ENCODE peak calls at places on chromosomes 3 and 15, in seven cellular contexts. Z is activated CD4-positive, alpha-beta T cell treated with anti-CD3 and anti-CD28 coated beads for 24 hours; Y is naive thymus-derived CD4-positive, alpha-beta T cell; A is NCI-H526; P is AG20443; G is fibroblast of the aortic adventitia; B is NCI-H2029. X is an unnamed sample.

GRCh38 chr3:193317901-193318300 is 60.7 kb downstream of the ATP13A5 start:
- DNase-seq in P (no peak), Z (no peak), B (no peak), A (no peak), Y (no peak), G (no peak), X (no peak)

GRCh38 chr3:13667330-13667729 is 118.4 kb downstream of the FBLN2 start:
- DNase-seq in G (no peak), P (no peak), B (no peak), A (no peak), Y (no peak), Z (no peak), X (no peak)

GRCh38 chr3:169998668-169999131 is 32.1 kb downstream of the SEC62 start:
- DNase-seq in Y (no peak), G (peak; percentile 85), B (no peak), P (peak; percentile 63), A (no peak), Z (no peak), X (no peak)

GRCh38 chr15:63094495-63094931 is 27.1 kb upstream of the LACTB start:
- DNase-seq in P (peak; percentile 59), G (peak; percentile 80), A (no peak), B (no peak), Y (no peak), Z (no peak), X (no peak)

GRCh38 chr3:186432189-186432588 is 70.2 kb upstream of the DGKG start:
- DNase-seq in A (no peak), P (peak; percentile 61), G (no peak), B (no peak), Y (no peak), Z (no peak), X (no peak)

GRCh38 chr3:30294241-30294667 is 312.1 kb upstream of the TGFBR2 start:
- DNase-seq in A (no peak), P (no peak), B (no peak), Z (no peak), G (peak; percentile 83), Y (no peak), X (no peak)

GRCh38 chr3:127787966-127788365 is 34.3 kb downstream of the MGLL start:
- DNase-seq in G (no peak), A (no peak), B (no peak), Z (no peak), P (no peak), Y (no peak), X (no peak)

GRCh38 chr15:32718822-32719716 is 1.3 kb downstream of the GREM1 start:
- DNase-seq in A (no peak), B (peak; percentile 2), P (peak; percentile 28), G (no peak), Y (no peak), Z (no peak), X (no peak)

GRCh38 chr3:27228805-27229204 is 140.4 kb downstream of the NEK10 start:
- DNase-seq in Y (no peak), P (no peak), Z (no peak), G (no peak), A (no peak), B (no peak), X (no peak)

GRCh38 chr15:52783191-52783829 is 6.8 kb downstream of the ONECUT1 start:
- DNase-seq in G (no peak), A (no peak), Y (no peak), Z (no peak), P (no peak), B (no peak), X (no peak)

GRCh38 chr15:68307131-68307928 is 29.8 kb downstream of the FEM1B start:
- DNase-seq in G (no peak), P (no peak), Y (no peak), A (no peak), B (no peak), Z (no peak), X (no peak)